ENCODE peak calls at places on chromosomes 1 and 21, in five cellular contexts. D is HepG2, T is HCT116, C is transverse colon, L is GM12892. O is an unnamed sample.

GRCh38 chr1:212609701-212610574 is 1.4 kb downstream of the ATF3 start:
- DNase-seq in D (no peak), T (no peak), C (no peak), L (no peak), O (no peak)

GRCh38 chr1:150543500-150544143 is 5.6 kb upstream of the ADAMTSL4 start:
- DNase-seq in D (peak), T (no peak), C (peak), L (no peak), O (no peak)

GRCh38 chr1:15328785-15329480 is 80.8 kb upstream of the EFHD2 start:
- DNase-seq in D (no peak), T (no peak), C (no peak), L (no peak), O (no peak)

GRCh38 chr1:78101514-78101913 is 55.7 kb downstream of the GIPC2 start:
- DNase-seq in D (peak), T (peak), C (peak), L (no peak), O (no peak)

GRCh38 chr1:71586030-71586429 is 505.2 kb upstream of the ZRANB2 start:
- DNase-seq in D (no peak), T (no peak), C (no peak), L (no peak), O (no peak)

GRCh38 chr1:151197863-151198253 is 494 bp upstream of the PIP5K1A start:
- DNase-seq in D (peak), T (no peak), C (peak), L (no peak), O (no peak)

GRCh38 chr1:86704972-86705632 is 726 bp downstream of the SH3GLB1 start:
- DNase-seq in D (peak), T (peak), C (peak), L (no peak), O (peak)

GRCh38 chr1:4170548-4170947 is 270.5 kb upstream of the C1orf174 start:
- DNase-seq in D (no peak), T (no peak), C (no peak), L (no peak), O (no peak)

GRCh38 chr1:42753070-42753469 is 13.0 kb upstream of the CLDN19 start:
- DNase-seq in D (no peak), T (no peak), C (no peak), L (no peak), O (no peak)

GRCh38 chr1:165329104-165329503 is 27.4 kb downstream of the LMX1A start:
- DNase-seq in D (no peak), T (no peak), C (no peak), L (no peak), O (no peak)

GRCh38 chr21:16070207-16070651 is 340.4 kb downstream of the USP25 start:
- DNase-seq in D (no peak), T (no peak), C (no peak), L (no peak), O (no peak)

GRCh38 chr1:227318852-227319607 is 738 bp upstream of the CDC42BPA start:
- DNase-seq in D (peak), T (no peak), C (peak), L (no peak), O (no peak)

GRCh38 chr21:26137379-26138060 is 33.0 kb downstream of the APP start:
- DNase-seq in D (no peak), T (no peak), C (no peak), L (no peak), O (no peak)

DNA sequence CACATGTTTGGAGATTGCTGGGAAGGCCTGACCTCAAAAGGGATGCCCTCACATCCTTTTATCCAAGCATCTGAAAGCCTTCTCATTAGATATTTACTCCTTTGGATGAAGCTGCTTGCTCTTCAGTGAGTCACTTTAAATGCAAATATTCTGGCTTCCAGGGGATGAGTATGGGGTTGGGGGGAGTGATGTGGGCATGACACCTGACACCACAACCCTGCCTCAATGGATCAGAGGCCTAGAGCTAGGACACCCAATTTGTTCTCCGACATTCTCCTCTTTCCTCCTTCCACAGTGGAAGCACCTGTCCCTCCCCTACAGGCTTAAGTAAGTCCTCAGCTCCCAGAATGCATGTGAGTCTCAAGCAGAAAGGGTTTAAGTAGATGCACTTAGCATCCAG is 238.3 kb downstream of the OMA1 start:
- DNase-seq in D (no peak), T (no peak), C (no peak), L (no peak), O (no peak)
- TF ChIP-seq POLR2AphosphoS5 in D (no peak), T (no peak), C (no peak), L (no peak), O (no peak)

GRCh38 chr1:24416666-24417391 is 1.2 kb downstream of the NIPAL3 start:
- DNase-seq in D (peak), T (no peak), C (peak), L (no peak), O (peak)
- TF ChIP-seq POLR2A in D (no peak), T (no peak), C (peak), L (no peak), O (no peak)

GRCh38 chr1:155608888-155609225 is 1.2 kb upstream of the MSTO1 start:
- DNase-seq in D (no peak), T (no peak), C (no peak), L (no peak), O (no peak)

GRCh38 chr1:155607708-155608107 is 2.3 kb upstream of the MSTO1 start:
- DNase-seq in D (no peak), T (no peak), C (no peak), L (no peak), O (no peak)

DNA sequence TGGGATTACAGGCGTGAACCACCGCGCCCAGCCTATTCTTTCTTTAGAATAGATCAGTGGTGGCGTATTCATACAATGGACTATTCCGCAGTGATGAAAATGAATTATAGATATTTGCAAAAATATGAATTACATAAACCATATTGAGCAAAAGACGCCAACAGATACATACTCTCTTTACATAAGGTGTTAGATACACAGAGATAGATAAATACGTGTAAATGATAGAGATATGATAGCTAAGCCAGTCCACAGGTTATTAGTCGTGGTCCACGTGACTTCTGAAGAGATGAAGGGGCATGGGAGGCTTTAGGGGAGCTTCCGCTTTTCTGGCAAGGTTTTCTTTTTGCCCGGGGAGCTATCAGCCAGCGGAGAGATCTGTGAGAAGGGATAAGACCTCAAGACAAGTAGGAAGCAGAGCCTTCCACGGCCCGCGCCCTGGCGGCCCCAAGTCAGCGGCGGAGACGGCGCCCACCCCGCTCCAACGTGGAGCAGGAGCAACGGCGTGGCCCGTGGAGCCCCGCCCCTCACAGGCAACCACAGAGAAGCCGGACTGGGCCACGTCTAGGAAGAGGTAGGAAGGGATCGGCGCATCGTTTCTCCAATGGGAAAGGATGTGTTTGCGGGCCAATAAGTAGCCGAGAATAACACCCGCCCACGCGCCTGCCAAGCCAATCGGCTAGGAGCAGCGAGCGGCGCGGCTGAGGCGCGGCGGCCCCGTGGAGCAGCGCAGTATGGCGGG is at the start of gene MSTO1:
- DNase-seq in D (peak), T (peak), C (peak), L (peak), O (peak)
- TF ChIP-seq POLR2AphosphoS5 in D (peak), T (peak), C (peak), L (peak), O (peak)

GRCh38 chr21:44593598-44594405 is 1.5 kb upstream of the KRTAP10-6 start:
- DNase-seq in D (peak), T (no peak), C (no peak), L (no peak), O (no peak)
- TF ChIP-seq POLR2A in D (peak), T (no peak), C (no peak), L (no peak), O (no peak)

GRCh38 chr1:20494609-20495311 is 8.8 kb upstream of the CAMK2N1 start:
- DNase-seq in D (no peak), T (peak), C (no peak), L (no peak), O (no peak)

GRCh38 chr1:20495661-20496060 is 9.7 kb upstream of the CAMK2N1 start:
- DNase-seq in D (no peak), T (no peak), C (no peak), L (no peak), O (no peak)

GRCh38 chr1:20492751-20493150 is 6.7 kb upstream of the CAMK2N1 start:
- DNase-seq in D (no peak), T (no peak), C (no peak), L (no peak), O (no peak)

GRCh38 chr1:20491866-20492265 is 5.9 kb upstream of the CAMK2N1 start:
- DNase-seq in D (no peak), T (no peak), C (no peak), L (no peak), O (no peak)

DNA sequence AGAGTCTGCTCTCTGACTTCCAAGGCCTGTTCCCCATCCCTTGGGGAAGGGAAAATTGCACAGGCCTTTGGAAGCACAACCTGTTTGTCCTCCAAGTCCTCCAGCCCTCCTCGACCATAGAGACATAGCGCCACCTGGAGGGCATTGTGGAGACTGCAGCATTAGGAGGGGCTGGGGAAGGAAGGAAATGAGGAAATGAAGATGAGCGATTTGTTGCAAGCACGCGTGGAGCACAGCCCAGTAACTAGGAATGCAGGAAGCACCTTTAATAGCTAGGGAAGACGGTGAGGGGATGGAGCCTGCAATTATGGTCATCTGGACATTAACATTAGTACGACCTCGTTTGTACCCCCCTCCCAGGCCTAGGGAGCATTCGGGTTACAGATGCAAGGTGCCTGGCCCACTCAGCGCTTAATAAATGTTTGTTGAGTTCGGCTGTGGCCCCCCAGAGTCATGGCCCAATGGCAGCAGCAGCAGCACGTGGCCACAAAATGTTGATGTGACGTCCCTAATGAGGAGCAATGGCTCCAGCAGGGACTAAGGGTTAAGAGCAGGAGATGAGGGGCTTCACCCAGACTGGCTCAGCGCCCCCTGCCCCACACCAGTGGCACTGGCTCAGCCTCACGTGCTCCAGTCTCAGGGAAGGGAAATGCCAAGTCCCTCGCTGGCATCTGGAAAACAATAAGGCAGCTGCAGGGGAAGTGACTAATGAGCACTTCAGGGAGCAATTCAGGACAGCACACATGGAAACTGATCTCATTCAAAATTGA is 8.0 kb upstream of the CAMK2N1 start:
- DNase-seq in D (peak), T (peak), C (peak), L (peak), O (peak)
- TF ChIP-seq POLR2AphosphoS5 in D (no peak), T (no peak), C (no peak), L (no peak), O (no peak)

GRCh38 chr1:246383791-246384190 is 123.3 kb downstream of the SMYD3 start:
- DNase-seq in D (no peak), T (no peak), C (no peak), L (no peak), O (no peak)
- TF ChIP-seq POLR2A in D (no peak), T (no peak), C (no peak), L (no peak), O (no peak)

DNA sequence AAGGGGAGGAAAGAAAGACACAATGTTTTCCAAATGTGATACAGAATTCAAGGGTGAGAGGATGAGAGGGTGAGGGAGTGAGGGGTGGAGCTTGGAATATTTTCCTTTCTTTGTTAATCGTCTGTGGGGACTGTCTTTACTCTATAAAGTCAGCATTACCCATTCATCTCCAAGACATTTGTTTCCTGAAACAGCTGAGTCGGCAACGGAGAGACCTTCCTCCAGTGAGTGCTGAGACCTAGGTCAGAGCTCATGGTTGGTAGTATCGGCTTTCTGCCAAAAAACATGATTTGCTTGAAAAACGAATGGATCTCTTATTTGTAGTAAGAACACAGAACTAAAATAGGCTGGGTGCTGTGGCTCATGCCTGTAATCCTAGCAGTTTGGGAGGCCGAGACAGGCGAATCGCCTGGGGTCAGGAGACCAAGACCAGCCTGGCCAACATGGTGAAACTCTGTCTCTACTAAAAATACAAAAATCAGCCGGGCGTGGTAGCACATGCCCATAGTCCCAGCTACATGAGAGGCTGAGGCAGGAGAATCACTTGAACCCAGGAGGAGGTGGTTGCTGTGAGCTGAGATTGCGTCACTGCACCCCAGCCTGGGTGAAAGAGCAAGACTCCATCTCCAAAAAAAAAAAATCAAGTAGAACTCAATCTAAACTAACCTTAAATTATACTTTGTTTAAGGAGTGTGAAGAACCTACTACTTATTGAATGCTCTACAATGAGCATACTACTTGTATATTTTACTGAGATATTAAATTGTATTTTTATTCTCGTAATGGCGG is 30.3 kb upstream of the RNF186 start:
- DNase-seq in D (no peak), T (no peak), C (no peak), L (no peak), O (no peak)
- TF ChIP-seq POLR2AphosphoS5 in D (no peak), T (no peak), C (no peak), L (no peak), O (no peak)

DNA sequence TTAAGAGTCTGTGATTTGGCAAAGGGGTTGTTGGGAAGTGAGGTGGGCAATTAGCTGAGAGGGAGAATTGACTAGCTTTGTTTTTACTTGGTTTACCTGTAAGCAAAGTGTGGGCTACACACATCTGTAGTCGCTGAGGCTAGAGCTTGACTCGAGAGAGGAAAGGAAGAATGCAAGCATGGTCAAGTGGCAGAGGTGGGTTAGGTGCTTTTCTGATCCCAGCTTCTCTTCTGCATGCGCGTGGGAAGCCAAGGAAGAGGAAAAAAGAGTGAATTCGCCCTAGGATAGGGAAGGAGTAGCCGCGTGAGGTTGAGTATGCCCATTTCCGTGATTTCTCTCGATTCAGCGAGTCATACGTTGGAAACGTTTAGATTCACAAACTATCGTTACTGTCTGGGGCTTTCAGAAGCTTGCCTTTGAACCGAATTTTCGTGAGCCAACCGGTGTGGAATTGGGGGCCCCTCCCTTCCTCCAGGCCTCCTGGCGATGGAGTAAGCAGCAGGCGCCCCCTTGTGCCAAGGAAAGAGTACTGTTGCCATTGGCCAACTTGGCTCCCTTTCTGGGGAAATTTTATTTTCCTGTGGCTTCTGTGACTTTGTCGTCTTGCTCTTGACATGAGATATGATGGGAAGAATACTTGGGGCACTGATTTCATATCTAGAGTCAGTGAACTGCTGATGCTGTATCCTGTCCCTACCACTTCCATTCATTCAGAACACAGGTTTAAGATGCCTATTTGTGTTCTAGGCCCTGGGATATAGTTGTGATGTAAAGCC is 1.3 kb downstream of the PIGV start:
- DNase-seq in D (peak), T (peak), C (peak), L (peak), O (peak)
- TF ChIP-seq POLR2A in D (peak), T (peak), C (no peak), L (peak), O (peak)

GRCh38 chr1:231460614-231461013 is 38.5 kb upstream of the EGLN1 start:
- DNase-seq in D (no peak), T (no peak), C (peak), L (no peak), O (peak)
- TF ChIP-seq POLR2AphosphoS5 in D (no peak), T (no peak), C (no peak), L (no peak), O (no peak)

GRCh38 chr1:155947741-155948140 is 6.3 kb downstream of the RXFP4 start:
- DNase-seq in D (no peak), T (no peak), C (no peak), L (no peak), O (no peak)

GRCh38 chr1:155950829-155951228 is 9.4 kb downstream of the RXFP4 start:
- DNase-seq in D (no peak), T (no peak), C (no peak), L (peak), O (no peak)

GRCh38 chr1:155952505-155952890 is 11.1 kb downstream of the RXFP4 start:
- DNase-seq in D (no peak), T (no peak), C (no peak), L (peak), O (no peak)

GRCh38 chr1:155954645-155955044 is 13.2 kb downstream of the RXFP4 start:
- DNase-seq in D (no peak), T (no peak), C (no peak), L (no peak), O (no peak)

DNA sequence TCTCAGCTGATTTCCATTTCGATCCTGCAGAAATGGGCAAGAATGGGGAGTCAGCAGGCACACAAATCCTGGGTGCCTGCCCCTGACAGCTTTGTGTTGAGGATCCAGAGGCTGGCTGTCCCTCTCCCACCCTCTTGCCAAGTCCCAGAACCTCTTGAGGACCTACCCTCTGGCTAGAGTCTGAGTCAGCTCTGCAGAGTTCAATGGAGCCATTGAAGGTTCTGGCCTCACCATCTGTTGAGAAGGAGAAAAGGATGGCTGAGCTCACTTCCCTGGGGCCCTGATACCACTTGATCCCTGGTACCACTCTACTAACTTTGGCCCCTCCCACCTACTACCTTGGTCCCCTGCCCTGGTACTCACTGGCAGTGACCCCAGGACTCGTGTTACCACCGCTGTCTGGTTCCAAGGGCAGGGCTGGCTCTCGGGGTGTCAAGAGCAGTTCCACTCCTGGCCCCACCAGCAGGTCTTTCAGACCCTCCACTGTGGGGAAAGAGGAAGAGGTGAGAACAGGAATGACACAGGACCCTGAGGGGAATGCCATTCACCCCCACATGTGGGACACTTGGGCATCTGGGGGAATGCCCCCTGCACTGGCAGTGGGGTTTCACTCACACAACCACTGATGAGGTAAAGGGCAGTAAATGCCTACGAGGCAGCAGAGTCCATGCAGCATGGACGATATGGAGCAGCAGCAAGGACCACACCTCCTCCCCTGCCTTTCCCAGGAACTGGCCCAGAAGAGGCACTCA is 10.5 kb downstream of the RXFP4 start:
- DNase-seq in D (no peak), T (no peak), C (no peak), L (peak), O (no peak)
- TF ChIP-seq POLR2A in D (no peak), T (no peak), C (no peak), L (peak), O (no peak)

O was measured in GM12891.